ENCODE peak calls at places on chromosomes 6 and 20, in nine cellular contexts. L, V, U, Z, O, P, B, Q and C are unnamed samples.

GRCh38 chr6:39471954-39472659 is 149.6 kb upstream of the KCNK16 start:
- DNase-seq in L (no peak), V (no peak), U (no peak), Z (no peak), O (no peak), P (no peak), B (no peak), Q (no peak), C (no peak)

GRCh38 chr6:121847806-121848522 is 412.5 kb downstream of the GJA1 start:
- DNase-seq in L (no peak), V (no peak), U (no peak), Z (peak), O (peak), P (no peak), B (no peak), Q (no peak), C (no peak)

GRCh38 chr6:2970034-2970685 is 1.2 kb downstream of the SERPINB6 start:
- DNase-seq in L (no peak), V (no peak), U (no peak), Z (no peak), O (no peak), P (no peak), B (no peak), Q (no peak), C (no peak)

GRCh38 chr20:6395695-6396094 is 272.9 kb upstream of the FERMT1 start:
- DNase-seq in L (no peak), V (no peak), U (no peak), Z (no peak), O (no peak), P (peak), B (no peak), Q (no peak), C (no peak)

GRCh38 chr6:25172819-25173218 is 106.4 kb upstream of the CARMIL1 start:
- DNase-seq in L (no peak), V (no peak), U (no peak), Z (no peak), O (peak), P (no peak), B (no peak), Q (no peak), C (no peak)

GRCh38 chr6:104887350-104887749 is 27.6 kb upstream of the HACE1 start:
- DNase-seq in L (peak), V (peak), U (peak), Z (no peak), O (peak), P (no peak), B (no peak), Q (no peak), C (peak)

GRCh38 chr6:9527679-9528286 is 887.1 kb downstream of the TFAP2A start:
- DNase-seq in L (no peak), V (no peak), U (no peak), Z (no peak), O (no peak), P (no peak), B (no peak), Q (no peak), C (no peak)

GRCh38 chr20:18904624-18905023 is 91.0 kb downstream of the SCP2D1 start:
- DNase-seq in L (no peak), V (no peak), U (no peak), Z (no peak), O (peak), P (no peak), B (no peak), Q (no peak), C (no peak)

GRCh38 chr6:9250852-9251251 is 815.5 kb upstream of the SLC35B3 start:
- DNase-seq in L (peak), V (no peak), U (peak), Z (no peak), O (peak), P (peak), B (no peak), Q (no peak), C (no peak)